ENCODE peak calls at places on chromosome 21, in seven cellular contexts. Q is substantia nigra; P is bronchial epithelial cell; N is activated naive CD8-positive, alpha-beta T cell treated with anti-CD3 and anti-CD28 coated beads, Interleukin-2, amount 50 U/mL, for 24 hours; Y is AG09309; W is uterus; O is activated T-cell treated with anti-CD3 and anti-CD28 coated beads, Interleukin-2, amount 50 U/mL, for 4 hours. K is an unnamed sample.

GRCh38 chr21:36330904-36331303 is 10.9 kb downstream of the MORC3 start:
- DNase-seq in Q (peak), P (peak), O (peak), Y (no peak), W (peak), N (peak), K (no peak)

GRCh38 chr21:14737922-14738321 is 191.8 kb upstream of the SAMSN1 start:
- DNase-seq in O (peak), Q (no peak), W (no peak), Y (no peak), N (peak), P (peak), K (no peak)

GRCh38 chr21:34576043-34576466 is 38.9 kb downstream of the RCAN1 start:
- DNase-seq in Y (no peak), N (no peak), P (peak), Q (no peak), O (no peak), W (no peak), K (no peak)

GRCh38 chr21:35291963-35292627 is 243.0 kb upstream of the RUNX1 start:
- DNase-seq in Q (no peak), Y (no peak), W (no peak), N (no peak), P (no peak), O (no peak), K (no peak)

GRCh38 chr21:31665397-31665796 is 5.9 kb downstream of the SOD1 start:
- DNase-seq in O (peak), W (no peak), Q (no peak), Y (no peak), N (peak), P (no peak), K (no peak)

GRCh38 chr21:38544681-38545080 is 46.4 kb upstream of the ERG start:
- DNase-seq in N (no peak), P (peak), Y (peak), O (no peak), W (no peak), Q (no peak), K (no peak)

GRCh38 chr21:26965567-26966359 is 1.1 kb downstream of the ADAMTS5 start:
- DNase-seq in N (no peak), W (peak), O (no peak), Y (no peak), Q (no peak), P (no peak), K (no peak)

GRCh38 chr21:25457411-25457810 is 149.9 kb downstream of the MRPL39 start:
- DNase-seq in Y (no peak), Q (no peak), W (no peak), N (no peak), O (no peak), P (peak), K (no peak)

GRCh38 chr21:25366116-25366515 is 241.2 kb downstream of the MRPL39 start:
- DNase-seq in O (no peak), P (no peak), Q (no peak), W (no peak), N (no peak), Y (no peak), K (no peak)

GRCh38 chr21:28714795-28715464 is 277.7 kb downstream of the LTN1 start:
- DNase-seq in Y (peak), O (no peak), Q (no peak), N (no peak), P (no peak), W (no peak), K (no peak)

GRCh38 chr21:16633851-16634521 is 878.9 kb upstream of the CXADR start:
- DNase-seq in W (peak), Q (no peak), O (no peak), P (no peak), Y (no peak), N (no peak), K (no peak)

GRCh38 chr21:32921632-32922230 is 104.0 kb upstream of the OLIG2 start:
- DNase-seq in Y (no peak), W (no peak), P (peak), N (peak), O (peak), Q (no peak), K (no peak)

GRCh38 chr21:29130234-29130993 is at the start of gene MAP3K7CL:
- DNase-seq in P (peak), N (no peak), Y (peak), O (no peak), Q (no peak), W (peak), K (no peak)

GRCh38 chr21:22791986-22792560 is 1793.9 kb downstream of the NCAM2 start:
- DNase-seq in W (no peak), O (no peak), N (peak), P (peak), Q (no peak), Y (no peak), K (peak)

GRCh38 chr21:16534408-16535099 is 804.8 kb downstream of the USP25 start:
- DNase-seq in Q (peak), N (no peak), O (no peak), Y (peak), P (peak), W (peak), K (peak)

K was measured in tibial nerve.